ENCODE peak calls at places on chromosome 18, in seven cellular contexts. Y, I, H, W, E, G and D are unnamed samples.

GRCh38 chr18:64276736-64277135 is 127.8 kb upstream of the LINC00305 start:
- DNase-seq in E (no peak), I (peak), W (no peak), H (no peak), G (no peak), Y (no peak), D (no peak)

GRCh38 chr18:49726564-49726963 is 86.8 kb downstream of the ACAA2 start:
- DNase-seq in G (no peak), I (no peak), W (no peak), H (no peak), E (no peak), Y (no peak), D (no peak)

GRCh38 chr18:79552140-79552631 is 127.4 kb upstream of the CTDP1 start:
- DNase-seq in H (no peak), W (no peak), E (no peak), I (no peak), Y (no peak), G (no peak), D (no peak)

GRCh38 chr18:35132284-35132910 is 91.2 kb downstream of the MAPRE2 start:
- DNase-seq in Y (no peak), G (no peak), W (no peak), E (no peak), H (no peak), I (no peak), D (no peak)

GRCh38 chr18:35485852-35486251 is 11.9 kb downstream of the INO80C start:
- DNase-seq in E (no peak), I (no peak), Y (no peak), H (no peak), G (no peak), W (no peak), D (no peak)

GRCh38 chr18:9941660-9942059 is 27.8 kb downstream of the VAPA start:
- DNase-seq in E (no peak), Y (no peak), G (no peak), W (no peak), H (no peak), I (no peak), D (no peak)

GRCh38 chr18:45359275-45360009 is 255.8 kb upstream of the SLC14A2 start:
- DNase-seq in I (peak), W (no peak), G (no peak), E (peak), Y (no peak), H (no peak), D (no peak)

GRCh38 chr18:45254683-45255082 is 360.6 kb upstream of the SLC14A2 start:
- DNase-seq in E (peak), I (peak), H (no peak), W (no peak), G (no peak), Y (no peak), D (no peak)

GRCh38 chr18:32549248-32549842 is 78.7 kb upstream of the GAREM1 start:
- DNase-seq in W (peak), E (peak), G (no peak), I (peak), Y (peak), H (no peak), D (no peak)

GRCh38 chr18:49521251-49521650 is 34.2 kb upstream of the C18orf32 start:
- DNase-seq in H (no peak), E (no peak), G (no peak), W (no peak), I (no peak), Y (no peak), D (no peak)

GRCh38 chr18:28183418-28184078 is 6.6 kb upstream of the CDH2 start:
- DNase-seq in E (no peak), G (no peak), I (no peak), W (no peak), H (no peak), Y (no peak), D (no peak)

GRCh38 chr18:24995056-24995455 is 356.9 kb downstream of the ZNF521 start:
- DNase-seq in W (no peak), Y (no peak), I (no peak), G (no peak), H (no peak), E (no peak), D (no peak)

GRCh38 chr18:58892536-58892935 is 27.9 kb downstream of the ZNF532 start:
- DNase-seq in Y (no peak), G (no peak), E (no peak), H (no peak), W (no peak), I (no peak), D (no peak)

GRCh38 chr18:63063171-63063570 is 256.4 kb downstream of the BCL2 start:
- DNase-seq in H (no peak), Y (no peak), I (no peak), E (no peak), G (no peak), W (no peak), D (no peak)

GRCh38 chr18:8948471-8949149 is 153.9 kb upstream of the NDUFV2 start:
- DNase-seq in Y (no peak), G (no peak), W (no peak), H (no peak), I (no peak), E (no peak), D (no peak)

GRCh38 chr18:14945286-14945685 is 197.3 kb downstream of the ANKRD30B start:
- DNase-seq in Y (no peak), W (no peak), H (no peak), E (no peak), I (no peak), G (no peak), D (no peak)

GRCh38 chr18:55863876-55864275 is 275.9 kb upstream of the TCF4 start:
- DNase-seq in Y (no peak), E (no peak), W (no peak), I (no peak), H (no peak), G (no peak), D (no peak)

GRCh38 chr18:42281124-42281523 is 326.1 kb downstream of the PIK3C3 start:
- DNase-seq in E (no peak), H (no peak), W (no peak), G (no peak), Y (no peak), I (no peak), D (no peak)

GRCh38 chr18:213505-213904 is 54.3 kb downstream of the THOC1 start:
- DNase-seq in H (no peak), E (no peak), I (no peak), W (no peak), G (no peak), Y (no peak), D (no peak)

GRCh38 chr18:58993260-58993659 is 128.6 kb downstream of the ZNF532 start:
- DNase-seq in W (no peak), I (peak), H (no peak), G (no peak), Y (no peak), E (no peak), D (no peak)

GRCh38 chr18:70289351-70290330 is 796 bp downstream of the SOCS6 start:
- DNase-seq in G (no peak), Y (no peak), E (no peak), I (peak), W (no peak), H (no peak), D (peak)

GRCh38 chr18:43620936-43621335 is 343.6 kb upstream of the SYT4 start:
- DNase-seq in G (no peak), I (no peak), E (no peak), W (no peak), Y (no peak), H (no peak), D (no peak)

GRCh38 chr18:79424880-79425572 is 29.3 kb downstream of the NFATC1 start:
- DNase-seq in G (no peak), H (no peak), Y (no peak), W (no peak), I (no peak), E (no peak), D (no peak)

GRCh38 chr18:63365909-63366269 is 1.1 kb downstream of the KDSR start:
- DNase-seq in E (no peak), G (no peak), Y (no peak), I (no peak), W (no peak), H (no peak), D (no peak)

GRCh38 chr18:76396792-76397191 is 98.2 kb downstream of the ZNF516 start:
- DNase-seq in E (no peak), I (no peak), H (no peak), W (no peak), Y (no peak), G (no peak), D (no peak)

GRCh38 chr18:28176933-28177827 is at the start of gene CDH2:
- DNase-seq in E (no peak), W (no peak), Y (no peak), I (no peak), G (no peak), H (no peak), D (no peak)

GRCh38 chr18:34592961-34593382 is 117.1 kb upstream of the DTNA start:
- DNase-seq in W (no peak), H (no peak), I (peak), E (peak), Y (no peak), G (no peak), D (no peak)

GRCh38 chr18:32975166-32975441 is 202.3 kb upstream of the KLHL14 start:
- DNase-seq in H (no peak), W (no peak), E (no peak), Y (no peak), I (no peak), G (no peak), D (no peak)

GRCh38 chr18:58805482-58806187 is 59.0 kb upstream of the ZNF532 start:
- DNase-seq in I (no peak), W (no peak), E (no peak), Y (no peak), G (no peak), H (no peak), D (no peak)

GRCh38 chr18:68263481-68263880 is 451.4 kb downstream of the TMX3 start:
- DNase-seq in I (no peak), G (no peak), W (no peak), H (no peak), Y (no peak), E (no peak), D (no peak)

GRCh38 chr18:47990981-47991380 is 60.5 kb upstream of the SMAD2 start:
- DNase-seq in Y (no peak), I (no peak), G (no peak), H (no peak), W (no peak), E (no peak), D (no peak)

GRCh38 chr18:47870605-47871004 is 59.9 kb downstream of the SMAD2 start:
- DNase-seq in H (no peak), Y (no peak), G (no peak), E (no peak), W (no peak), I (no peak), D (no peak)

GRCh38 chr18:55927831-55928230 is 339.8 kb upstream of the TCF4 start:
- DNase-seq in G (no peak), H (no peak), I (no peak), E (no peak), W (no peak), Y (no peak), D (no peak)